ENCODE peak calls at places on chromosomes 16 and 17, in five cellular contexts. E is OCI-LY7, G is psoas muscle, U is astrocyte of the cerebellum, S is AG09309. W is an unnamed sample.

GRCh38 chr17:50950002-50950877 is 84.1 kb upstream of the TOB1 start:
- DNase-seq in E (peak), G (peak), U (peak), S (peak), W (peak)

GRCh38 chr17:50817142-50817751 is 18.1 kb upstream of the WFIKKN2 start:
- DNase-seq in E (peak), G (peak), U (no peak), S (no peak), W (peak)

GRCh38 chr17:913207-913606 is 66.4 kb downstream of the NXN start:
- DNase-seq in E (no peak), G (no peak), U (no peak), S (no peak), W (peak)

GRCh38 chr16:31201511-31202401 is 804 bp downstream of the PYCARD start:
- DNase-seq in E (peak), G (peak), U (no peak), S (no peak), W (no peak)

GRCh38 chr17:11598274-11599221 is at the start of gene DNAH9:
- DNase-seq in E (no peak), G (peak), U (peak), S (no peak), W (peak)

GRCh38 chr16:70520612-70521297 is 2.6 kb downstream of the COG4 start:
- DNase-seq in E (no peak), G (no peak), U (no peak), S (peak), W (peak)

GRCh38 chr17:14581181-14581830 is 280.4 kb downstream of the HS3ST3B1 start:
- DNase-seq in E (no peak), G (no peak), U (no peak), S (no peak), W (no peak)

GRCh38 chr17:2043785-2044184 is 2.0 kb downstream of the OVCA2 start:
- DNase-seq in E (no peak), G (no peak), U (no peak), S (no peak), W (peak)

GRCh38 chr17:39174907-39175694 is 9.1 kb upstream of the ARL5C start:
- DNase-seq in E (peak), G (peak), U (peak), S (no peak), W (no peak)

GRCh38 chr16:14148569-14148968 is 77.5 kb downstream of the MRTFB start:
- DNase-seq in E (no peak), G (no peak), U (no peak), S (no peak), W (no peak)

GRCh38 chr17:68446626-68447041 is 10.7 kb downstream of the WIPI1 start:
- DNase-seq in E (no peak), G (no peak), U (no peak), S (no peak), W (no peak)

GRCh38 chr17:4747847-4748246 is 8.1 kb upstream of the CXCL16 start:
- DNase-seq in E (peak), G (no peak), U (no peak), S (no peak), W (no peak)

GRCh38 chr16:78437352-78437968 is 338.0 kb downstream of the WWOX start:
- DNase-seq in E (peak), G (no peak), U (no peak), S (no peak), W (no peak)

GRCh38 chr17:78345791-78346494 is 13.9 kb downstream of the SOCS3 start:
- DNase-seq in E (no peak), G (no peak), U (no peak), S (no peak), W (no peak)

GRCh38 chr17:61469949-61470348 is 17.7 kb downstream of the TBX4 start:
- DNase-seq in E (no peak), G (no peak), U (no peak), S (no peak), W (no peak)

GRCh38 chr16:15915555-15916081 is 27.2 kb upstream of the CEP20 start:
- DNase-seq in E (no peak), G (no peak), U (no peak), S (no peak), W (no peak)

GRCh38 chr17:40450175-40450574 is 6.9 kb downstream of the IGFBP4 start:
- DNase-seq in E (peak), G (no peak), U (no peak), S (no peak), W (peak)

GRCh38 chr17:65438708-65439294 is 122.6 kb downstream of the AXIN2 start:
- DNase-seq in E (no peak), G (no peak), U (no peak), S (no peak), W (peak)

GRCh38 chr16:23182675-23183485 is at the start of gene SCNN1G:
- DNase-seq in E (no peak), G (no peak), U (no peak), S (no peak), W (no peak)

GRCh38 chr17:42562845-42563509 is 1.0 kb downstream of the COASY start:
- DNase-seq in E (peak), G (peak), U (no peak), S (no peak), W (no peak)

GRCh38 chr17:65515512-65515911 is 45.9 kb downstream of the AXIN2 start:
- DNase-seq in E (no peak), G (no peak), U (no peak), S (no peak), W (no peak)

GRCh38 chr17:17819561-17819995 is 17.2 kb downstream of the SREBF1 start:
- DNase-seq in E (no peak), G (peak), U (peak), S (no peak), W (peak)

GRCh38 chr17:81902023-81902652 is at the start of gene NPB:
- DNase-seq in E (no peak), G (no peak), U (no peak), S (no peak), W (peak)

GRCh38 chr17:61508912-61509311 is 56.7 kb downstream of the TBX4 start:
- DNase-seq in E (no peak), G (no peak), U (no peak), S (no peak), W (no peak)

GRCh38 chr17:62790554-62790953 is 17.6 kb downstream of the MARCHF10 start:
- DNase-seq in E (no peak), G (no peak), U (no peak), S (no peak), W (peak)

GRCh38 chr17:40540448-40540847 is 24.8 kb downstream of the CCR7 start:
- DNase-seq in E (no peak), G (no peak), U (no peak), S (no peak), W (no peak)

GRCh38 chr16:64184156-64184555 is 937.7 kb downstream of the CDH11 start:
- DNase-seq in E (no peak), G (no peak), U (no peak), S (no peak), W (peak)

GRCh38 chr16:18984425-18985005 is 781 bp downstream of the TMC7 start:
- DNase-seq in E (no peak), G (no peak), U (no peak), S (no peak), W (no peak)

GRCh38 chr17:72117748-72118587 is 2.9 kb upstream of the SOX9 start:
- DNase-seq in E (no peak), G (no peak), U (no peak), S (no peak), W (no peak)
- H3K4me3 ChIP-seq in E (no peak), G (peak), U (peak), S (peak), W (peak)

GRCh38 chr17:59786536-59787319 is 79.3 kb downstream of the VMP1 start:
- DNase-seq in E (peak), G (no peak), U (peak), S (peak), W (peak)
- TF ChIP-seq CTCF in E (peak), G (peak), U (no peak), S (no peak), W (no peak)

GRCh38 chr16:3028716-3029319 is 5.0 kb downstream of the THOC6 start:
- DNase-seq in E (no peak), G (no peak), U (no peak), S (no peak), W (no peak)
- H3K4me3 ChIP-seq in E (no peak), G (peak), U (no peak), S (no peak), W (no peak)

DNA sequence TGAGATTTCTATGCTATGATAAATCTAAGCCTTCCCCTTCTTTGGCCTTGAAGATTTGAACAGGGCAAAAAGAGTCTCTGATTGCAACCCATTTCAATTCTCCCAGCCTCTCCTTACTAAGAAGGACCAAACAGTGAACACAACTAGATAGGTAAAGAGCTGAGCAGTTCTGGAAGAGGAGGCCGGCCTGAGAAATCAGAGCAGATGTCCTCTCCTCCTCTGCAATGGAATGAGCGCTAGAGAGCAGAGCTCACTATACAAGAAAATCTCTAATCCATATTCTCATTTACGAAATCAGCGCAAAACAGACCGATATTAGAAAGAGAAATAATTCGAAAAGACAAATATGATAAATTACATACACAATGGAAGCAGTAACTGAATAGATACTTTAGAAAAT is 124.2 kb downstream of the CDK5R1 start:
- DNase-seq in E (no peak), G (no peak), U (no peak), S (no peak), W (no peak)
- TF ChIP-seq CTCF in E (no peak), G (no peak), U (no peak), S (no peak), W (no peak)

DNA sequence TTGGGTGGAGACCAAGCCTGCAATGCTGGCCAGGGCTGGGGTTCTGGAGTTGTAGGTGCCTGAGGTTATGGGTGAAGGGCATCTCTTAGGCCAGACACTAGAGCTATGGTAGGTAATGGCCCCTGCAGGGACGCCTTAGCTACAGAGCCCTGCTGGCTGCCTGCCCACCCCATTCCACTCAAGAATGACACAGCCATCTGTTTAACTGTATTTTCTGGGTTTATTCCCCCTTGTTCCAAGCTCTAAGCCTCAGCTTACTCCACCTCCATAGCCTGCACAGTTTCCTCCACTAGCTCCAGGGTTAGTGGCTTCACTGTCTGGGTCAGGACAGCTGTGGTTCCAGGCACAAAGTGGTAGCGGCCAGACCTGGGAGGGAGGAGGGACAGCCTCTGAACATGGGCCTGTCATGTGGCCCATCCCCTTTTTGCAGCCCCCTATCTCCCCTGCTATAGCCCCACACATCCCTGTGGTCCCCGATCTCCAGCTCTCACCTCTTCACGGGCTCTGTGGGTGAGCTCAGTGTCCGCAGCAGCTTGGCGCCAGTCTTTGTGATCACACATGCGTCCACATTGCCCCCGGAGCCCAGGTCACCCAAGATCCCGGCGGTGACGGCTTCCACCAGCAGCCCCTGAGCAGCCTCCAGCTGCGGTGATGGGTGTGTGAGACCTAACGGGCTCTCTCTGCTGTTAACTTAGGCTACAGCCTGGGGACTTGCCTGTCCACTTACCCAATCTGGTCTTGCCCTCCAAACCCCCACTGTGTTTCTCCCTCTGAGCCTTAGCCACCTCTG is 2.1 kb downstream of the PSMB10 start:
- DNase-seq in E (no peak), G (peak), U (no peak), S (no peak), W (no peak)
- H3K4me3 ChIP-seq in E (peak), G (peak), U (peak), S (peak), W (peak)

DNA sequence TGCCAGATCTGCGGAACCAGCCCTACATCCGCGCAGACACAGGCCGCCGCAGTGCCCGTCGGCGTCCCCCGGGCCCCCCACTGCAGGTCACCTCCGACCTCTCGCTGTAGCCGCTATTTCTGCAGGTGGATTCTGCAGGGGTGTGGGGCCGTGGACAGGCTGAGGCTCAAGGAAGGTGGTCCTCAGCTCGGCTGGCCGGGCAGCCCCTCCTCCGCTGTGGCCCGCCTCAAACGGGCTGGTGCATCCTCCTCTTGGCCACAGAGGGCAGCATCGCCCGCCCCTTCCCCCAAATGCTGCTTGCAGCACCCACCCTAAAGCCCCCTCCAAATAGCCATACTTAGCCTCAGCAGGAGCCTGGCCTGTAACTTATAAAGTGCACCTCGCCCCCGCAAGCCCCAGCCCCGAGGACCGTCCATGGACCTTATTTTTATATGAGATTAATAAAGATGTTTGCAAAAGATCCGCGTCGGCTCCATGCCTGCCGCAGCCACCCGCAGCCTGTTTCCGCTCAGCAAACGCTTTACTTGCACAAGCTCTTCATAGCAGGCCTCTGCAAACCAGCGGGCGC is 14.9 kb downstream of the SPATA32 start:
- DNase-seq in E (peak), G (no peak), U (no peak), S (no peak), W (peak)
- TF ChIP-seq CTCF in E (peak), G (peak), U (peak), S (peak), W (peak)

DNA sequence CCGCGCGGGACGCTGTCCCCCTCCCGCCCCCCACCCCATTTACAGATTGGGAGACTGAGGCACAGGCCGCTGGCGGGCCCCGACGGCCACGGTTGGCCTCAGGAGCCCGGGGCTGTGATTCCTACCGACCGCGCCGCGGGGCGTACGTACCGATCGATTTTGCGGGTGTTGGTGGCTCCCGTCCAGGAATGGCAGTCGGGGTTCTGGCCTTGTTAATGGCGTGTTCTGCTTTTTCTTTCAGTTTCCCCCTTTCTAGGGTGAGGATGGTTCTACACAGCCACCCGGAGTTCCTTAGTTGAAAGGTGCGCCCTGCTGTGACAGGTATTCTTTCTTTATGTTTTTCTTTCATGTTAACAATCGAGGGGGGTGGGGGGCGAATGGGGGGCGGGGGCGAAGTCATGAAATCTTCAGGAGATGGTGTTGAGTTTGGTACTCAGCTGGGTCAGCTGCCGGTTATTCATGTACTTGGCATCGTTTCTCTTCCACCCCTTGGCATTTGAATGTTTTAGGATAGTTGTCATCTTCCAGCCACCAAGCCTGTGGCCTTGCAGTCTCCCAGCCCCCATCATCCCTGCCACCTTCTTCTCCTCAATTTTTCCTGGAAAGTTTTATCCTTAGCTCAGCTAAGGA is 750 bp downstream of the CYLD start:
- DNase-seq in E (peak), G (peak), U (peak), S (no peak), W (peak)
- H3K4me3 ChIP-seq in E (peak), G (peak), U (peak), S (peak), W (peak)

GRCh38 chr17:79659376-79659775 is 48.5 kb upstream of the RBFOX3 start:
- DNase-seq in E (no peak), G (no peak), U (no peak), S (no peak), W (no peak)
- TF ChIP-seq CTCF in E (no peak), G (no peak), U (no peak), S (no peak), W (no peak)

GRCh38 chr17:56597495-56597990 is 4.0 kb downstream of the NOG start:
- DNase-seq in E (no peak), G (no peak), U (no peak), S (no peak), W (peak)
- H3K4me3 ChIP-seq in E (no peak), G (peak), U (peak), S (peak), W (peak)